ENCODE peak calls at places on chromosomes 13 and 19, in four cellular contexts. D, Y, W and X are unnamed samples.

GRCh38 chr19:52369463-52370340 is at the start of gene ZNF880:
- DNase-seq in Y (peak; percentile 93), W (peak; percentile 89), D (peak; percentile 87), X (peak; percentile 83)

GRCh38 chr19:47848871-47849473 is 10.1 kb upstream of the TPRX2 start:
- DNase-seq in D (peak; percentile 10), W (peak; percentile 44), Y (no peak), X (no peak)

GRCh38 chr13:79404985-79405384 is 1.1 kb downstream of the RBM26 start:
- DNase-seq in Y (no peak), D (no peak), W (no peak), X (no peak)

GRCh38 chr19:49009828-49010227 is 7.1 kb downstream of the LHB start:
- DNase-seq in W (no peak), D (no peak), Y (no peak), X (no peak)

GRCh38 chr19:51821921-51822716 is 27.2 kb downstream of the FPR3 start:
- DNase-seq in Y (no peak), D (no peak), W (no peak), X (no peak)

GRCh38 chr13:61406275-61406674 is 9.4 kb downstream of the PCDH20 start:
- DNase-seq in D (no peak), W (no peak), Y (no peak), X (no peak)

GRCh38 chr19:54207908-54208783 is 7.5 kb downstream of the RPS9 start:
- DNase-seq in W (no peak), Y (peak; percentile 88), D (peak; percentile 40), X (peak; percentile 53)

GRCh38 chr19:11375143-11375948 is 880 bp downstream of the SWSAP1 start:
- DNase-seq in D (no peak), Y (peak; percentile 67), W (peak; percentile 53), X (no peak)

GRCh38 chr19:47509973-47510372 is 4.9 kb downstream of the NAPA start:
- DNase-seq in W (no peak), D (no peak), Y (no peak), X (no peak)

GRCh38 chr13:113586661-113587479 is 2.3 kb downstream of the TFDP1 start:
- DNase-seq in Y (peak; percentile 53), W (no peak), D (no peak), X (no peak)

GRCh38 chr13:48492123-48493075 is 40.5 kb downstream of the RCBTB2 start:
- DNase-seq in W (peak; percentile 11), D (peak; percentile 11), Y (peak; percentile 85), X (no peak)

GRCh38 chr19:33948651-33949335 is 152.1 kb downstream of the KCTD15 start:
- DNase-seq in D (no peak), W (no peak), Y (peak; percentile 38), X (no peak)

GRCh38 chr19:46265217-46265828 is 31.5 kb upstream of the HIF3A start:
- DNase-seq in Y (peak; percentile 61), W (peak; percentile 84), D (peak; percentile 76), X (peak; percentile 80)

GRCh38 chr13:41756198-41756885 is 204.6 kb downstream of the VWA8 start:
- DNase-seq in D (no peak), W (no peak), Y (no peak), X (no peak)

GRCh38 chr13:73622375-73622774 is 511.8 kb downstream of the KLF12 start:
- DNase-seq in D (no peak), W (no peak), Y (no peak), X (no peak)

GRCh38 chr13:111898956-111899713 is 167.8 kb upstream of the SOX1 start:
- DNase-seq in Y (peak; percentile 44), W (no peak), D (no peak), X (no peak)

GRCh38 chr19:53015730-53016129 is 2.0 kb downstream of the ERVV-1 start:
- DNase-seq in Y (no peak), W (no peak), D (no peak), X (no peak)

GRCh38 chr13:87810920-87811344 is 139.8 kb downstream of the SLITRK5 start:
- DNase-seq in W (no peak), D (no peak), Y (no peak), X (no peak)

GRCh38 chr13:82688400-82688999 is 1193.8 kb downstream of the SLITRK1 start:
- DNase-seq in Y (no peak), W (no peak), D (no peak), X (no peak)

GRCh38 chr13:99605417-99606321 is 104.4 kb downstream of the TM9SF2 start:
- DNase-seq in D (no peak), W (peak; percentile 52), Y (no peak), X (no peak)

GRCh38 chr19:52444506-52444905 is 8.8 kb upstream of the ZNF578 start:
- DNase-seq in W (no peak), Y (no peak), D (no peak), X (no peak)

GRCh38 chr13:90293793-90294361 is 1053.6 kb upstream of the MIR17HG start:
- DNase-seq in Y (no peak), W (no peak), D (no peak), X (no peak)

GRCh38 chr13:41960195-41960699 is 662 bp downstream of the VWA8 start:
- DNase-seq in Y (no peak), D (no peak), W (peak; percentile 59), X (peak; percentile 5)

GRCh38 chr13:77521595-77522367 is 13.7 kb upstream of the SCEL start:
- DNase-seq in D (no peak), Y (no peak), W (no peak), X (peak; percentile 51)

GRCh38 chr13:50140742-50141659 is 125.8 kb downstream of the KCNRG start:
- DNase-seq in D (no peak), W (no peak), Y (no peak), X (no peak)

GRCh38 chr13:26943748-26944147 is 183.2 kb upstream of the GPR12 start:
- DNase-seq in W (no peak), D (no peak), Y (no peak), X (no peak)

GRCh38 chr19:8832132-8833021 is at the start of the genes MBD3L1 and ZNF558:
- DNase-seq in Y (peak; percentile 99), D (peak; percentile 98), W (no peak), X (peak; percentile 90)

GRCh38 chr13:97000295-97000925 is 6.1 kb upstream of the OXGR1 start:
- DNase-seq in Y (no peak), D (no peak), W (no peak), X (no peak)

GRCh38 chr19:45245826-45246225 is 619 bp upstream of the EXOC3L2 start:
- DNase-seq in W (no peak), Y (no peak), D (no peak), X (no peak)

GRCh38 chr19:10158485-10158884 is 36.3 kb downstream of the DNMT1 start:
- DNase-seq in W (no peak), D (no peak), Y (no peak), X (no peak)

GRCh38 chr19:18292810-18293641 is 11.6 kb upstream of the JUND start:
- DNase-seq in W (peak; percentile 84), Y (peak; percentile 91), D (peak; percentile 52), X (no peak)

GRCh38 chr13:27455331-27455855 is 5.0 kb upstream of the MTIF3 start:
- DNase-seq in D (no peak), Y (no peak), W (no peak), X (no peak)

GRCh38 chr19:41570639-41571112 is 5.3 kb upstream of the CEACAM21 start:
- DNase-seq in W (peak; percentile 78), Y (peak; percentile 73), D (peak; percentile 55), X (peak; percentile 27)

GRCh38 chr19:12331211-12331941 is 2.1 kb downstream of the ZNF563 start:
- DNase-seq in D (no peak), W (peak; percentile 5), Y (no peak), X (no peak)

GRCh38 chr19:16015805-16016173 is 60.5 kb upstream of the TPM4 start:
- DNase-seq in Y (no peak), W (no peak), D (no peak), X (no peak)

GRCh38 chr13:68185767-68186166 is 955.6 kb upstream of the PCDH9 start:
- DNase-seq in W (no peak), Y (no peak), D (no peak), X (no peak)
- H3K4me3 ChIP-seq in W (no peak overlapping the region), Y (no peak overlapping the region), D (no peak overlapping the region), X (no peak overlapping the region)

GRCh38 chr13:44648392-44649117 is 72.4 kb upstream of the TSC22D1 start:
- DNase-seq in W (no peak), Y (no peak), D (no peak), X (no peak)
- TF ChIP-seq CTCF in W (peak; percentile 41), Y (peak; percentile 37), D (peak; percentile 41), X (peak; percentile 30)

GRCh38 chr19:2453431-2454025 is 3.2 kb downstream of the LMNB2 start:
- DNase-seq in D (no peak), W (no peak), Y (no peak), X (no peak)

GRCh38 chr19:2455481-2456300 is 1.1 kb downstream of the LMNB2 start:
- DNase-seq in W (no peak), D (no peak), Y (no peak), X (no peak)

GRCh38 chr19:2456301-2456570 is 523 bp downstream of the LMNB2 start:
- DNase-seq in Y (no peak), W (no peak), D (no peak), X (no peak)

GRCh38 chr19:2454199-2454961 is 2.4 kb downstream of the LMNB2 start:
- DNase-seq in W (no peak), Y (no peak), D (no peak), X (no peak)

GRCh38 chr19:2454962-2455409 is 1.8 kb downstream of the LMNB2 start:
- DNase-seq in D (no peak), Y (no peak), W (no peak), X (no peak)
- H3K4me3 ChIP-seq in D (peak overlapping the region; percentile 87), Y (no peak overlapping the region), W (peak overlapping the region; percentile 97), X (peak overlapping the region; percentile 95)

GRCh38 chr19:3801412-3802096 is 15.4 kb upstream of the MATK start:
- DNase-seq in D (peak; percentile 4), W (peak; percentile 32), Y (no peak), X (no peak)
- TF ChIP-seq CTCF in D (peak; percentile 47), W (peak; percentile 26), Y (no peak), X (peak; percentile 28)

DNA sequence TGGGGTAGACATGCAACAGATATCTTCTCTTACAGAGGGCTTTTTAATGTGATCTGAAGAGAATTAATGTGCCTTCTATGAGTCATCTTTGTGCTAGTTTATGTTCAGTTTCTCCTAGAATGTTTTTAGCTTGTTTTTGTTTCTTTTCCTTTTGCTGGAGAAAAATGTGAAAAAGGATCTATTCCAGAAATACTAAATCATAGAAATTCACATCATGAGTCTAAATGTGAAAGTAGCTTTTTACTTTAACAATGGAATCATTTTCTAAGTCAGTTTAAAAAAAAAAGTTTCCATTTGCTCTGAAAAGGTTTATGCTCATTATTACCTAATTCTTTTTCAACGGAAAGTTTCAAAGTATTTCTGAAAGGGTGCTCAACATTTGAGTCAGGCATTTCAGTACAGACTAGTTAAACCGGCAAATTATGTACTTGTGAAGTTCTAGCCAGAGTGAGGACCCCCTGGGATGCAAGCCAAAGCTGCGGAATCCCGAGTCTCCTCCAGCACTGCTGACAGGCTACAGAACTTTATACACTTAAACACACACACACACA is 72.9 kb downstream of the SPATA13 start:
- DNase-seq in D (peak; percentile 59), Y (no peak), W (peak; percentile 59), X (peak; percentile 45)
- H3K4me3 ChIP-seq in D (peak overlapping the region; percentile 23), Y (no peak overlapping the region), W (no peak overlapping the region), X (peak overlapping the region; percentile 30)

GRCh38 chr13:51923983-51924539 is 62.3 kb downstream of the CCDC70 start:
- DNase-seq in D (no peak), W (no peak), Y (no peak), X (no peak)
- TF ChIP-seq CTCF in D (peak; percentile 61), W (peak; percentile 24), Y (no peak), X (peak; percentile 41)

DNA sequence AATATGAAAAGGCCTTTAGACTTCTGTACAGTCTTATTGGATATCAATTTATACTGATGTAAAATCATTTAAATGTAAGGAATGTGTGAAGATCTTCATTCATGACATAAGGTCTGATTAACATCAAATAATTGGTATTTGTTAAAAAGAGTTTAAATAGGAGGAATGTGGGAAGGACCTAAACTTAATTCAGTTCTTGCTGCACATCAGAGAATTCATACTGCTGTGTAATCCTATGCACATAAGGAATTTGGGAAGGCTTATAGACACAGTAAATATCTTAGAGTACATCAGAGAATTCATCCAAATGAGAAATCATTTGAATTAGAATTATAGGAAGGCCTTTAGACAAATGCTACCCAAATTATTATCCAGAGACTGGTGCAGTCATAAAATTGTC is 21.7 kb downstream of the ZNF283 start:
- DNase-seq in W (no peak), D (no peak), Y (no peak), X (no peak)
- H3K4me3 ChIP-seq in W (no peak overlapping the region), D (no peak overlapping the region), Y (no peak overlapping the region), X (no peak overlapping the region)